ENCODE peak calls at places on chromosomes 16 and 17, in four cellular contexts. M is PC-9, I is psoas muscle, S is left ventricle myocardium inferior. W is an unnamed sample.

GRCh38 chr17:7404737-7405412 is 978 bp upstream of the TMEM256 start:
- DNase-seq in M (no peak), S (peak), I (peak), W (peak)

GRCh38 chr17:41505007-41505835 is at the start of gene KRT13:
- DNase-seq in I (no peak), S (no peak), M (peak), W (no peak)

GRCh38 chr17:27832851-27833250 is 32.5 kb upstream of the NOS2 start:
- DNase-seq in I (no peak), S (no peak), M (no peak), W (no peak)

GRCh38 chr16:87789437-87790277 is 23.9 kb upstream of the KLHDC4 start:
- DNase-seq in I (peak), S (no peak), M (peak), W (no peak)

GRCh38 chr17:81315170-81315884 is 20.2 kb upstream of the SLC38A10 start:
- DNase-seq in I (no peak), S (no peak), M (no peak), W (peak)

GRCh38 chr16:52577130-52577706 is 30.3 kb upstream of the TOX3 start:
- DNase-seq in M (no peak), I (no peak), S (no peak), W (no peak)

GRCh38 chr16:4679156-4679853 is 14.1 kb upstream of the NUDT16L1 start:
- DNase-seq in M (no peak), I (peak), S (peak), W (no peak)

GRCh38 chr17:11144358-11145233 is 96.4 kb upstream of the SHISA6 start:
- DNase-seq in S (no peak), I (no peak), M (peak), W (peak)

GRCh38 chr17:59617141-59617757 is 2.4 kb upstream of the CLTC start:
- DNase-seq in M (peak), S (no peak), I (no peak), W (no peak)

GRCh38 chr16:35797811-35798210 is 2338.4 kb downstream of the TP53TG3F start:
- DNase-seq in M (no peak), S (no peak), I (no peak), W (no peak)

GRCh38 chr16:53545433-53545832 is 42.4 kb upstream of the AKTIP start:
- DNase-seq in S (no peak), M (no peak), I (no peak), W (no peak)

GRCh38 chr17:60393840-60394529 is 2.1 kb upstream of the USP32 start:
- DNase-seq in S (no peak), M (peak), I (no peak), W (no peak)

GRCh38 chr16:1057252-1057932 is 15.2 kb upstream of the SSTR5 start:
- DNase-seq in I (peak), S (no peak), M (no peak), W (peak)

GRCh38 chr17:69462010-69462409 is 47.5 kb downstream of the MAP2K6 start:
- DNase-seq in S (no peak), M (no peak), I (peak), W (no peak)

GRCh38 chr17:69457603-69458002 is 43.1 kb downstream of the MAP2K6 start:
- DNase-seq in M (no peak), I (no peak), S (no peak), W (no peak)

GRCh38 chr17:69466451-69466850 is 52.0 kb downstream of the MAP2K6 start:
- DNase-seq in M (peak), S (no peak), I (no peak), W (no peak)

GRCh38 chr17:69462882-69463281 is 48.4 kb downstream of the MAP2K6 start:
- DNase-seq in S (no peak), M (no peak), I (no peak), W (no peak)

DNA sequence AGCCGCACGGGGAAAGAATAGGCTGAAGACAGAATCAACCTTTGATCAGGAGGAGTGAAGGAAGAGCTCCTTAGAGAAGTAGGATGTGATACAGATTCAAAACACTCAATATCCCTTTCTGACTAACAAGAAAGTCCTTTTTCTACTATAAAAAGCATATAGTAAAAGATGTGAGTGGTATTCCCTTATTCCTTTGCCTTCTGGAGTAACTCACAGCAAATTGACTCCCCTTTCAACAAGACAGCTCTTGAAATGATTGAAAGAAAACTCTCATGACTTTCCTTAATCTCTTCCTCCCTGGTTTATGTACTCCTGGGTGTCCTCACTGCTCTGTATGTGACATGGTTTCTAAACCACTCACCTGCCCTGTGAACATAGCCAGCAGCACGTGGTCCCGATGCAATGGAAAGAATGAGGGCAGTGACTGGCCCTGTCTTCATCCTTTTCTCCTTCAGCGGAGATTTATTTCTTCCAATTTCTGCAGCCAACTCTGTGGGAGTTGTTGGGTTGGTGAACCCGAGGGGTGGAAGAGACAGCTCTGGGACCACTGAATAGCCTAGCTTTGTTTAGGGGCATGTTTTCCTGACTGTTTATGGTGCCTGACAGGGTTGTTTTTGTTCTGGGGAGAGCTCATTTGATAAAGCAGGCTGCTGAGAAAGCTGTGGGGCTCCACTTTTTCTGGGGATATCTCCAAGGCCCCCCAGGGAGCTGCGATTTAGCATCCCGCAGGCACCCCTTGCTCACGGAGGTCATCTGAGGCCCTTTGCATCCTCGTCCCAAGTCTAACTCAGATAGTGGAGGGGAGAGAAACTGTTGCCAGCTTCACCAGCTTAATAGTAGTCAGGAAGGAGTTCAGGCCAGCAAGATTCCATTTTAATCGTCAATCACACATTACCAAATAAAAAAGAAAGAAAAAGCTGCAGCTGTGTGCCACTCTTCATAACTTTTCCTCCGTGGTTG is 46.7 kb downstream of the MAP2K6 start:
- DNase-seq in M (no peak), I (peak), S (no peak), W (no peak)
- H3K4me3 ChIP-seq in M (no peak), I (peak), S (peak), W (no peak)

GRCh38 chr17:75641343-75641742 is 8.1 kb downstream of the SMIM5 start:
- DNase-seq in I (no peak), M (no peak), S (peak), W (no peak)
- H3K27ac ChIP-seq in I (no peak), M (no peak), S (peak), W (peak)

GRCh38 chr16:84726670-84727467 is 27.1 kb downstream of the USP10 start:
- DNase-seq in M (no peak), I (no peak), S (peak), W (peak)
- H3K4me3 ChIP-seq in M (peak), I (peak), S (peak), W (no peak)

DNA sequence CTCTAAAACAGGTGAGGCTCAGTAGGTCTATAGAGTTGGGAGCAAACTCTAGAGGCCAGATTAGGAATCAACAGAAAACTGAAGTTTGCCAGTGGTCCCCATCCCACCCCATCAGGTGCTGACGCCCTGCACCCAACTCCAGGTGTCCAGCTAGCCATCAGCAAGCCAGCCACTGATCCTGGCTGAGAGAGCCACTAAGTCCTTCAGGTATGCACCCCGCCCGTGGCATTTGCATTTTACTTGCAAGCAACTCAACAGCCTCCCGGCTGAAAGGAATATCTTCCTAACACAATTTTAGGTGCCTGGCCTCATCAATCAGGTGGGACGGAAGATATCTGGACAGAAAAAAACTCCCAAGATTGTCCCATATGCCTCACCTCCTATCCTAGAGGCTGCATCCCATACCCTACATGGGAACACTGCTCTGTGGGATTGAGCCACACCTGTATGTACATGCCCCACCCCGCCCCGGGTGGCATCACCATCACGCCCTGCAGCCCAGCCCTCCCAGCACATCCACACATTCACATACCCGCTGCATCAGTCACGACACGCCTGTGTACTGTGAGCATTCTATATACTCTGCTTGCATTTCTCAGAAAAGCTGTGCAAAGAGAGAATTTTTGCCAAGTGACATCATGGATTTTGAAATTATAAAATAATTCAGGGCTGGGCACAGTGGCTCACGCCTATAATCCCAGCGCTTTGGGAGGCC is 8.3 kb downstream of the OTOP3 start:
- DNase-seq in M (peak), I (no peak), S (no peak), W (no peak)
- H3K27ac ChIP-seq in M (peak), I (no peak), S (no peak), W (no peak)

DNA sequence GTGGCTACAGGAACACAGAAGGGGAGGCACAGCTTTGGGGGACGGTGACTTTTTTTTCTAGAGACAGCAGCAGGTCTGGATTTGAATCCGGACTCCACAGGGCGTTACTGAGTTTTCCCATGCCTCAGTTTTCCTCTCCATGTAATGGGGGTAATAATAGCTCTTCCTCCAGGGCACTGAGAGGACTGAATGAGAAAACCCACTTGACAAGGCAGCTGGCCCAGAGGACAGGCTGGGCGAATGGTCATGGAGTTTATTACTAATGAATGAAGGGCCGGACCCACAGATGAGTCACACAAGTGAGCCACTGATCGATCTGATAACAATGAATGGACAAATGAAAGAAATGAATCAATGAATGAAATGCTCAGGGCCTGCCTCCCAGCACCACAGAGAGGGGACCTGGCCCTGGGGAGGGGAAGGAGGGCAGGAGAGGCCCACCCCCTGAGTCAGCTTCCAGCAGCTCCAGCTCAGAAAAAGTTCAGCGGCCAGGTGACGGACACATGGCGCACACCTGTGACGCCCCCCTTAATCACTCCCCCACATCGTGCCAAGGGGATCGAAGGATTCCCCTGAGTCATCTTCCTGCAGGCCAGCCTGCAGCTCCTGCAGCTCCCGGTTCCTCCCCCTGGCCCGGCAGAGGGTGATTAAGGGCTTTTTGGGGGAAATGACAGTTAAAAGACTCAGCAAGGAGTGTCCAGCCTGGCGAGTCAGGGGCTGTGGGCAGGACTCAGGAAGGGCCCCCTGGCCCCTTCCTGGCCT is 54.3 kb downstream of the SOCS1 start:
- DNase-seq in S (no peak), I (no peak), M (peak), W (no peak)
- H3K4me3 ChIP-seq in S (no peak), I (no peak), M (peak), W (no peak)

GRCh38 chr17:50879086-50879485 is 12.9 kb upstream of the TOB1 start:
- DNase-seq in I (no peak), M (no peak), S (no peak), W (no peak)
- H3K27ac ChIP-seq in I (no peak), M (no peak), S (no peak), W (no peak)

W was measured in right cardiac atrium.